ENCODE peak calls at places on chromosomes 2 and 18, in six cellular contexts. W, D, M, Q, T and G are unnamed samples.

GRCh38 chr18:33761363-33761762 is 183.3 kb downstream of the ASXL3 start:
- DNase-seq in W (peak), T (peak), D (no peak), M (peak), Q (no peak), G (peak)

GRCh38 chr2:226558418-226558817 is 241.2 kb downstream of the IRS1 start:
- DNase-seq in T (no peak), Q (no peak), W (no peak), D (no peak), M (no peak), G (no peak)

GRCh38 chr2:54895735-54896134 is 154.5 kb downstream of the RTN4 start:
- DNase-seq in D (no peak), T (peak), W (peak), Q (no peak), M (no peak), G (peak)

GRCh38 chr2:202373490-202373889 is 2.6 kb upstream of the BMPR2 start:
- DNase-seq in W (peak), T (no peak), M (no peak), Q (no peak), D (no peak), G (no peak)

GRCh38 chr18:63138469-63139340 is 180.9 kb downstream of the BCL2 start:
- DNase-seq in M (peak), T (no peak), D (no peak), Q (no peak), W (no peak), G (peak)

GRCh38 chr18:34794346-34794745 is 84.2 kb downstream of the DTNA start:
- DNase-seq in M (peak), D (no peak), Q (no peak), W (no peak), T (no peak), G (no peak)

GRCh38 chr2:27734305-27734704 is 37.2 kb upstream of the MRPL33 start:
- DNase-seq in Q (no peak), W (no peak), T (no peak), M (no peak), D (no peak), G (no peak)

GRCh38 chr2:136085810-136086209 is 32.1 kb downstream of the CXCR4 start:
- DNase-seq in W (no peak), T (no peak), D (no peak), Q (no peak), M (no peak), G (no peak)

GRCh38 chr2:144152817-144153271 is 367.1 kb downstream of the ZEB2 start:
- DNase-seq in W (peak), M (peak), T (peak), Q (no peak), D (no peak), G (peak)

GRCh38 chr2:147026664-147027278 is 818.1 kb upstream of the ACVR2A start:
- DNase-seq in W (peak), T (peak), M (no peak), D (no peak), Q (no peak), G (peak)

GRCh38 chr2:110983130-110983529 is 137.6 kb upstream of the BCL2L11 start:
- DNase-seq in W (peak), Q (no peak), T (no peak), M (no peak), D (no peak), G (peak)

GRCh38 chr2:173656086-173656485 is 301.4 kb downstream of the CDCA7 start:
- DNase-seq in W (peak), D (no peak), M (no peak), T (peak), Q (no peak), G (peak)

GRCh38 chr2:66596229-66596628 is 161.3 kb downstream of the MEIS1 start:
- DNase-seq in M (peak), Q (no peak), D (no peak), T (peak), W (no peak), G (peak)

GRCh38 chr2:168574856-168575630 is 119.0 kb downstream of the CERS6 start:
- DNase-seq in Q (no peak), W (no peak), T (no peak), M (no peak), D (no peak), G (no peak)

GRCh38 chr18:6960656-6961055 is 156.9 kb downstream of the LAMA1 start:
- DNase-seq in D (no peak), T (no peak), M (no peak), Q (no peak), W (peak), G (peak)

GRCh38 chr2:221969087-221969829 is 329.5 kb downstream of the PAX3 start:
- DNase-seq in D (no peak), M (peak), T (peak), Q (no peak), W (peak), G (peak)

GRCh38 chr2:162974771-162975170 is 136.2 kb upstream of the KCNH7 start:
- DNase-seq in Q (no peak), D (no peak), T (no peak), M (no peak), W (no peak), G (no peak)

GRCh38 chr2:98894331-98895000 is 41.6 kb downstream of the CRACDL start:
- DNase-seq in W (no peak), M (no peak), Q (peak), T (no peak), D (peak), G (no peak)

GRCh38 chr2:84768840-84769239 is 112.0 kb downstream of the TRABD2A start:
- DNase-seq in Q (no peak), D (peak), W (no peak), M (no peak), T (no peak), G (no peak)

GRCh38 chr18:10409041-10409440 is 45.4 kb upstream of the APCDD1 start:
- DNase-seq in D (no peak), T (no peak), M (no peak), W (no peak), Q (no peak), G (no peak)

GRCh38 chr2:2623939-2624338 is 292.9 kb upstream of the MYT1L start:
- DNase-seq in T (no peak), D (no peak), Q (no peak), M (no peak), W (no peak), G (no peak)

GRCh38 chr2:161045726-161046125 is 114.5 kb upstream of the TANK start:
- DNase-seq in T (no peak), W (no peak), M (no peak), Q (no peak), D (no peak), G (peak)

GRCh38 chr2:7634370-7634769 is 717.2 kb downstream of the RNF144A start:
- DNase-seq in T (no peak), D (no peak), M (no peak), W (no peak), Q (no peak), G (no peak)

GRCh38 chr2:64344999-64345576 is 108.9 kb upstream of the LGALSL start:
- DNase-seq in W (no peak), M (no peak), T (no peak), Q (no peak), D (no peak), G (no peak)

GRCh38 chr18:67766930-67767329 is 250.4 kb upstream of the DSEL start:
- DNase-seq in W (peak), M (no peak), Q (no peak), D (no peak), T (peak), G (peak)

GRCh38 chr2:192044496-192044895 is 150.2 kb downstream of the TMEFF2 start:
- DNase-seq in W (no peak), M (no peak), T (no peak), D (no peak), Q (no peak), G (no peak)

GRCh38 chr2:7523557-7524210 is 606.5 kb downstream of the RNF144A start:
- DNase-seq in T (no peak), W (no peak), M (no peak), Q (no peak), D (no peak), G (no peak)

GRCh38 chr2:187442378-187442777 is 5.7 kb downstream of the CALCRL start:
- DNase-seq in W (no peak), M (no peak), T (no peak), D (no peak), Q (no peak), G (no peak)

GRCh38 chr2:72561621-72562318 is 264.1 kb downstream of the EXOC6B start:
- DNase-seq in T (peak), W (peak), Q (no peak), D (no peak), M (no peak), G (peak)

GRCh38 chr2:137172162-137172561 is 406.8 kb downstream of the THSD7B start:
- DNase-seq in Q (no peak), D (no peak), T (no peak), M (no peak), W (no peak), G (no peak)

GRCh38 chr18:61575419-61575818 is 242.2 kb downstream of the CDH20 start:
- DNase-seq in Q (no peak), W (peak), M (peak), T (no peak), D (no peak), G (peak)

GRCh38 chr2:118699816-118700215 is 147.6 kb downstream of the EN1 start:
- DNase-seq in M (no peak), T (no peak), Q (no peak), D (no peak), W (no peak), G (no peak)

GRCh38 chr2:113155331-113155730 is 18.4 kb upstream of the PSD4 start:
- DNase-seq in D (no peak), T (no peak), W (no peak), Q (no peak), M (no peak), G (no peak)

GRCh38 chr2:113157897-113158753 is 15.6 kb upstream of the PSD4 start:
- DNase-seq in Q (no peak), M (no peak), W (peak), T (peak), D (no peak), G (no peak)

GRCh38 chr2:113156278-113157107 is 17.3 kb upstream of the PSD4 start:
- DNase-seq in M (no peak), Q (no peak), D (no peak), W (no peak), T (no peak), G (no peak)

GRCh38 chr2:113158884-113159553 is 14.8 kb upstream of the PSD4 start:
- DNase-seq in M (no peak), D (no peak), T (no peak), W (no peak), Q (no peak), G (no peak)

GRCh38 chr2:113157108-113157896 is 16.5 kb upstream of the PSD4 start:
- DNase-seq in D (peak), T (no peak), Q (peak), W (no peak), M (peak), G (no peak)
- TF ChIP-seq CTCF in D (no peak), T (no peak), Q (no peak), W (no peak), M (no peak), G (no peak)

DNA sequence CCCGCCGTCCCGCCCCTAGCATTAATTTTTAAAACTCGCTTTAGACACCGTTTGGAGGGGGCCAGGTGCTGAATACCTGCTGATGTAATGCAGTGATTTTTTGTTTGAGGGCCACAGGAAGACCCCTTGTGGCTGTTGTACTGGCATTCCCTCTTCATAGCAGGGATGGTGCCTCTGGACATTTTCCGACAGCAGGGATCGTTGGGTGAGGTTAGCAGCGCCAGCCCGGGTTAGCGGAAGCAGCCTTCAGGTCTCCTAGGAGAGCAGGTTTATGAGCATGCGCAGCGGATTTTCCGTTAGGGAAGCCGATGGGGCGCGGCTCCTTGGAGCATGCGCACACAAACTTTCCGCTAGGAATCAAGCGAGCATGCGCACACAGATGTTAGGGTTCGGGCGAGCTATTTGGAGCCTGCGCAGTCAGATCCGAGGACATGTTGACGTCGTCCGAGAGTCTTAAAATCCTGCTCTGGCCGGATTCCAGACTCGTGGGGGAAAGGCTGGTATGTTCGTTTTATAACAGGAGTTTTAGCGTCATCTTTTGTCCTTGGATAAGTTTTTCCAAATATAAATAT is 17.2 kb upstream of the C2orf74 start:
- DNase-seq in T (peak), D (peak), Q (peak), M (peak), W (peak), G (peak)
- H3K4me3 ChIP-seq in T (peak), D (peak), Q (peak), M (peak), W (peak), G (peak)

GRCh38 chr18:57648414-57648813 is 26.8 kb upstream of the NARS1 start:
- DNase-seq in T (no peak), W (no peak), M (no peak), Q (no peak), D (peak), G (no peak)

GRCh38 chr18:57649536-57650495 is 28.2 kb upstream of the NARS1 start:
- DNase-seq in T (peak), Q (no peak), D (no peak), M (no peak), W (peak), G (peak)

GRCh38 chr18:57640236-57640635 is 18.6 kb upstream of the NARS1 start:
- DNase-seq in W (no peak), D (no peak), T (no peak), Q (no peak), M (no peak), G (no peak)

GRCh38 chr18:57640749-57641148 is 19.1 kb upstream of the NARS1 start:
- DNase-seq in W (no peak), M (no peak), T (no peak), Q (no peak), D (no peak), G (no peak)

GRCh38 chr18:57644540-57644939 is 22.9 kb upstream of the NARS1 start:
- DNase-seq in M (no peak), D (no peak), Q (no peak), W (peak), T (no peak), G (peak)
- TF ChIP-seq CTCF in M (no peak), D (no peak), Q (no peak), W (peak), T (no peak), G (no peak)

DNA sequence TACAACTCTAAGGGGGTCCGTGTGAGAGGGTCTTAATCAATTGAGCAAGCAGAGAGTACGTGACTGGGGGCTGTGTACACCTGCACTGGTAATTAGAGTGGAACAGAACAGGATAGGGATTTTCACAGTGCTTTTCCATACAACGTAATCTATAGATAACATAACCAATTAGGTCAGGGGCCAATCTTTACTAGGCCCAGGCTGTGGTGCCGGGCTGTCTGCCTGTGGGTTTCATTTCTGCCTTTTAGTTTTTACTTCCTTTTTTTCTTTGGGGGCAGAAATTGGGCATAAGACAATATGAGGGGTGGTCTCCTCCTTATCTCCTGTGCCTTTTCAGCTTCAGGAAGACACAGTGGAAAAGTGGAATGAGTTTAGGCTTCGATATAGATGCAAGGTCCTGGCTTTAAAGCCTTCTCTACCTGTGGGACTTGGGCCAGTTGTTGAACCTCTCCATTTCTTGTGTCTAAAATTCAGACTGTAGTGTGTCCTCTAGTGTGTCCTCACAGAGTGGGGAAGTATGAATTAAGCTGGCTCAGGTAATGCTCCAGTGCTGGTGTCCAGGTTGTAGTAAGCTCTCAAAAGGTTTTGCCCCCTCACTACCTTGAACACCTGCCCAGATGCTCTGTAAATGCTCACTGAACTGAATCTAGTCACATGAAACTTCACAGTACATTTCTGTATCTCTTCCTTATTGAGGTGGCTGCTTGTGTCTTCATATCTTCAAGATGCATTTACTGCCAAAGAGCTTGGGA is 422.8 kb downstream of the SETBP1 start:
- DNase-seq in D (no peak), M (no peak), Q (no peak), T (no peak), W (no peak), G (no peak)
- H3K4me3 ChIP-seq in D (no peak), M (no peak), Q (no peak), T (no peak), W (no peak), G (no peak)

GRCh38 chr2:81675651-81676050 is 1371.1 kb upstream of the LRRTM1 start:
- DNase-seq in Q (no peak), M (no peak), T (no peak), D (no peak), W (no peak), G (no peak)

GRCh38 chr2:81670885-81671284 is 1366.3 kb upstream of the LRRTM1 start:
- DNase-seq in T (no peak), D (no peak), M (no peak), W (no peak), Q (no peak), G (no peak)

GRCh38 chr2:81672923-81673322 is 1368.4 kb upstream of the LRRTM1 start:
- DNase-seq in D (no peak), M (no peak), Q (no peak), T (no peak), W (no peak), G (no peak)
- TF ChIP-seq CTCF in D (no peak), M (no peak), Q (no peak), T (no peak), W (no peak), G (no peak)

GRCh38 chr2:63057249-63058148 is 6.9 kb downstream of the OTX1 start:
- DNase-seq in T (no peak), Q (no peak), D (no peak), W (no peak), M (peak), G (no peak)

GRCh38 chr2:63058742-63059433 is 8.3 kb downstream of the OTX1 start:
- DNase-seq in Q (no peak), D (peak), M (peak), T (no peak), W (no peak), G (no peak)

GRCh38 chr2:63060079-63060482 is 9.5 kb downstream of the OTX1 start:
- DNase-seq in M (peak), Q (no peak), D (no peak), W (peak), T (peak), G (no peak)

GRCh38 chr2:63058149-63058741 is 7.6 kb downstream of the OTX1 start:
- DNase-seq in D (no peak), M (peak), W (peak), Q (no peak), T (peak), G (peak)

DNA sequence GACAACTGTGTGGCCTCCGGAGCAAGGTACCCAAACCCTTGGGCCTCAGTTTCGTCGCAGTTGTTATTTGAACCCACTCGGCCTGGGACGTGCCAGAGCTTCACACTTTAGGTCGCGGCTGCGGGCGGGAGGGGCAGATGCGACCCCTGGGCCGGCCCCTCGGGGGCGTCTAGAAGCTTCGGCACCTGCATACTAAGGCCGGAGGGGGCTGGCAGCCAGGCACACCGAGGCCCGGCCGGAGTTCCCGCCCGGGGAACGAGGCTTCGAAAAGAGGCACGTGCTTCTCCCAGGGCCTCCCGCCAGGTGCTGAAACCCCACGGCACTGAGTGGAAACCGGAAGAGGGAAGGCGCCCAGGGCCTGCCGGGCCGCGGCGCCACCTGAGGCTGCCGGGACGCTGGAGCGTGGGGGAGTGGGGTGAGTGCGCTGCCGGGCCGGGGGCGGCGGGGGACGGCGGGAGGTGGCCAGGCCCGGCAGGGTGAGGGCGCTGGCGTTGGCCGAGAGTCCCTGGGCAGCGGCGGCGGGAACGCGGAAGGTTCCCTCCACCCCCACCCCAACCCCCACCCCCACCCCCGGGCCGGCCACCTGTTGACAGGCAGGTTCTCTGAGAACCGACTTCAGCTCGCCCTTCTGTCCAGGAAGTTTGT is 8.9 kb downstream of the OTX1 start:
- DNase-seq in D (peak), T (no peak), M (peak), W (no peak), Q (no peak), G (no peak)
- H3K4me3 ChIP-seq in D (no peak), T (no peak), M (no peak), W (no peak), Q (no peak), G (no peak)

GRCh38 chr2:149259136-149259535 is 71.3 kb upstream of the LYPD6 start:
- DNase-seq in D (no peak), M (no peak), T (no peak), W (no peak), Q (no peak), G (no peak)

GRCh38 chr2:149261672-149262071 is 68.7 kb upstream of the LYPD6 start:
- DNase-seq in Q (no peak), M (no peak), D (no peak), W (no peak), T (no peak), G (no peak)

DNA sequence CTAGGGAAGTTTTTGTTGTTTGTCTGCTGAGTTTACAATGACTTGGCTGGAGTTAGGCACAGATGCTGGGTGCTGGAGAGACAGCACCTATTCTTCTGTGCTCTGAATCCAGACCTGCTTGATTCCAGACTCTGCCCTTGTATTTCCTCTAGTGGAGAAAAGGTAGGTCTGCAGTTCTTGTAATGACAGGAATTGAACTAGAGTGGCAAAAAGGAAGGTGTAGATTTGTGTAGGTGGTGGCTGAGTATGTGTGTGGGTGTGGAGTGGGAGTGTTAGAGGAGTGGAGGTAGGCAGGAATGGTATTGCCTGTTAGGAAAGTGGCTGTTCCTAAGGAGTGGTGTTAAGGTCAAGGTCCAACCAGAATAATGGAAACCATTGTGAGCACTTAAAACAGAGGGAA is 71.9 kb upstream of the LYPD6 start:
- DNase-seq in M (no peak), Q (no peak), W (no peak), D (no peak), T (no peak), G (no peak)
- TF ChIP-seq CTCF in M (peak), Q (no peak), W (no peak), D (no peak), T (no peak), G (no peak)